ENCODE peak calls at places on chromosomes 6 and 20, in five cellular contexts. S, D, L, E and H are unnamed samples.

GRCh38 chr6:18488004-18488403 is 100.9 kb downstream of the RNF144B start:
- DNase-seq in S (no peak), D (no peak), L (no peak), E (no peak), H (no peak)

GRCh38 chr20:63216041-63216848 is at the start of gene YTHDF1:
- DNase-seq in S (peak; percentile 98), D (peak; percentile 97), L (peak; percentile 98), E (peak; percentile 97), H (peak; percentile 92)

GRCh38 chr20:9147553-9148024 is 78.7 kb downstream of the PLCB4 start:
- DNase-seq in S (no peak), D (no peak), L (no peak), E (no peak), H (no peak)

GRCh38 chr20:6160736-6161135 is 37.9 kb upstream of the FERMT1 start:
- DNase-seq in S (no peak), D (no peak), L (no peak), E (no peak), H (no peak)

GRCh38 chr20:37226889-37227288 is 34.7 kb downstream of the GHRH start:
- DNase-seq in S (peak; percentile 77), D (peak; percentile 7), L (peak; percentile 45), E (no peak), H (no peak)

GRCh38 chr6:105015482-105015881 is 58.6 kb downstream of the LIN28B start:
- DNase-seq in S (no peak), D (no peak), L (no peak), E (peak; percentile 65), H (no peak)

GRCh38 chr20:46229478-46229877 is 78.8 kb downstream of the CDH22 start:
- DNase-seq in S (no peak), D (no peak), L (no peak), E (peak; percentile 39), H (no peak)

GRCh38 chr20:6040958-6041807 is 12.7 kb downstream of the LRRN4 start:
- DNase-seq in S (no peak), D (no peak), L (no peak), E (no peak), H (no peak)

GRCh38 chr6:92369309-92369708 is 1050.0 kb downstream of the EPHA7 start:
- DNase-seq in S (no peak), D (no peak), L (no peak), E (no peak), H (no peak)

GRCh38 chr20:20360464-20360863 is 7.4 kb upstream of the INSM1 start:
- DNase-seq in S (peak; percentile 78), D (peak; percentile 67), L (peak; percentile 54), E (peak; percentile 73), H (no peak)

GRCh38 chr6:39882567-39882953 is 51.7 kb downstream of the MOCS1 start:
- DNase-seq in S (peak; percentile 84), D (no peak), L (peak; percentile 52), E (no peak), H (no peak)

GRCh38 chr6:2376429-2377355 is 131.3 kb upstream of the GMDS start:
- DNase-seq in S (no peak), D (no peak), L (no peak), E (no peak), H (no peak)

GRCh38 chr6:44681782-44682181 is 294.3 kb downstream of the CDC5L start:
- DNase-seq in S (no peak), D (no peak), L (no peak), E (no peak), H (no peak)

GRCh38 chr20:407097-407952 is 774 bp upstream of the RBCK1 start:
- DNase-seq in S (peak; percentile 91), D (peak; percentile 75), L (peak; percentile 88), E (peak; percentile 92), H (peak; percentile 63)

GRCh38 chr6:117309613-117310012 is 44.3 kb downstream of the VGLL2 start:
- DNase-seq in S (no peak), D (no peak), L (no peak), E (no peak), H (no peak)

GRCh38 chr6:73854998-73855718 is 159.2 kb downstream of the CD109 start:
- DNase-seq in S (no peak), D (peak; percentile 38), L (no peak), E (peak; percentile 54), H (no peak)

GRCh38 chr20:13245250-13245723 is 24.2 kb downstream of the ISM1 start:
- DNase-seq in S (no peak), D (no peak), L (no peak), E (no peak), H (no peak)

GRCh38 chr6:84282566-84282965 is 55.1 kb upstream of the CEP162 start:
- DNase-seq in S (no peak), D (no peak), L (no peak), E (peak; percentile 6), H (no peak)

GRCh38 chr6:47016236-47016635 is 25.9 kb downstream of the ADGRF1 start:
- DNase-seq in S (no peak), D (no peak), L (no peak), E (peak; percentile 25), H (no peak)

GRCh38 chr20:38202982-38203293 is 37.9 kb upstream of the TGM2 start:
- DNase-seq in S (peak; percentile 15), D (no peak), L (no peak), E (no peak), H (no peak)

GRCh38 chr6:32566957-32567356 is 22.7 kb downstream of the HLA-DRB1 start:
- DNase-seq in S (no peak), D (no peak), L (no peak), E (peak; percentile 27), H (no peak)

GRCh38 chr6:72553531-72554202 is 68.2 kb upstream of the KCNQ5 start:
- DNase-seq in S (no peak), D (no peak), L (no peak), E (peak; percentile 38), H (no peak)

GRCh38 chr20:41149679-41150131 is 12.4 kb downstream of the PLCG1 start:
- DNase-seq in S (no peak), D (peak; percentile 96), L (no peak), E (peak; percentile 38), H (no peak)
- H3K27ac ChIP-seq in S (peak overlapping the region; percentile 31), D (peak overlapping the region; percentile 76), L (no peak overlapping the region), E (no peak overlapping the region), H (no peak overlapping the region)

GRCh38 chr6:75397806-75398465 is 95.7 kb downstream of the FILIP1 start:
- DNase-seq in S (no peak), D (no peak), L (no peak), E (no peak), H (no peak)
- H3K27ac ChIP-seq in S (no peak overlapping the region), D (no peak overlapping the region), L (no peak overlapping the region), E (no peak overlapping the region), H (no peak overlapping the region)

GRCh38 chr20:1822564-1823420 is 72.4 kb upstream of the SIRPA start:
- DNase-seq in S (no peak), D (no peak), L (no peak), E (no peak), H (no peak)

GRCh38 chr20:1818247-1818840 is 76.9 kb upstream of the SIRPA start:
- DNase-seq in S (no peak), D (no peak), L (no peak), E (no peak), H (no peak)

GRCh38 chr20:1819311-1820136 is 75.7 kb upstream of the SIRPA start:
- DNase-seq in S (peak; percentile 50), D (no peak), L (no peak), E (peak; percentile 40), H (no peak)

GRCh38 chr20:1818895-1819294 is 76.3 kb upstream of the SIRPA start:
- DNase-seq in S (peak; percentile 14), D (no peak), L (no peak), E (no peak), H (no peak)

GRCh38 chr20:1820137-1821074 is 74.8 kb upstream of the SIRPA start:
- DNase-seq in S (peak; percentile 69), D (no peak), L (no peak), E (no peak), H (no peak)
- H3K27ac ChIP-seq in S (no peak overlapping the region), D (peak overlapping the region; percentile 15), L (peak overlapping the region; percentile 69), E (no peak overlapping the region), H (peak overlapping the region; percentile 96)

DNA sequence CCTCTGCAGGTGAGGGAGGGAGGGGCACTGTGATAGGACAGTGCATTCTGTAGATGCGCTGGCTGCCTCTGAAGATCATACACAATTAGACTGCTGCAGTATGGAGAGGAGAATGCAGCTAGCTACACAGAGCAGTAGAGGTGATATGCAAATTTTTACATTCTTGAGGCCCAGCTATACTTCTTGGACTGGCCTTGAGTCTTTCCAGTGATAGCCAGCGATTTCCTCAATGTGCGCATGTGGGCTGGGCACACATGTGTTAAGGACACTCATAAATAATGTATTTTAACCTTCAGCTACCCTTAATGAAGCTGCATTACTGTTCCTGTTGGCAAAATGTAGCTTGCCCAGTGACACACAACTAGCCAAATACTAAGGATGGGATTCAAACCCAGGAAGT is 19.0 kb downstream of the TTPAL start:
- DNase-seq in S (peak; percentile 50), D (no peak), L (no peak), E (no peak), H (no peak)
- H3K27ac ChIP-seq in S (peak overlapping the region; percentile 45), D (no peak overlapping the region), L (no peak overlapping the region), E (no peak overlapping the region), H (no peak overlapping the region)

DNA sequence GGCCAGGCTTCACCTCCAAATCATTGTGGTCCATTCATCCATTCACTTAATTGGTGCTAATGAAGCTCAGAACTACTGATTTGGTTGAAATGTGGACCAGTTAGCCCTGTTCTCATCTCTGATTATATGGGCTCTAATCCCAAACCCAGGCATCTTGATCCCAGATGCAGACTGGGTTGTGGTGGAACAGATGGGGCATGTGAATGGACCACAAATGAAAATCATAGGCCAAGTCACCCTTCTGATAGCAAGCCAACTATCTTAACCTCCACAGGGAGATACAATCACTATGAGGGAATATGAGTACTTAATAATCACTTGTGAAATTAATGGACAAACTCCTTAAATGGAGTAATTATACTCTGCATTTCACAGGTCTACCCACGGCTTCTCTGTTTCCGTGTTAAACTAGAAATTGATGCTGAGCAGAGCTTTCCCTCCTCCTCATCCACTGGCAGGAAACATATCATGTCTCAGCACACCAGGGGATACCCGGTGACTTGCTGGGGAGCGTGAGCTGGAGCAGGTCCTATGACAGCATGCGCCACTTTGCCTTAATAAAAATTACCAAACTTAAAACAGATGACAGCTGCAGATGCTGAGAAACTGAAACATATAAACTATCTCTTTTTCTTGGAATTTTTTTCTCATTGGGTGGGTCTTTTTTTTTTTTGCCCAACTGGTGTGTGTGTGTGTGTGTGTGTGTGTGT is 108.8 kb upstream of the HEY2 start:
- DNase-seq in S (no peak), D (no peak), L (no peak), E (no peak), H (no peak)
- H3K27ac ChIP-seq in S (no peak overlapping the region), D (no peak overlapping the region), L (no peak overlapping the region), E (no peak overlapping the region), H (no peak overlapping the region)

DNA sequence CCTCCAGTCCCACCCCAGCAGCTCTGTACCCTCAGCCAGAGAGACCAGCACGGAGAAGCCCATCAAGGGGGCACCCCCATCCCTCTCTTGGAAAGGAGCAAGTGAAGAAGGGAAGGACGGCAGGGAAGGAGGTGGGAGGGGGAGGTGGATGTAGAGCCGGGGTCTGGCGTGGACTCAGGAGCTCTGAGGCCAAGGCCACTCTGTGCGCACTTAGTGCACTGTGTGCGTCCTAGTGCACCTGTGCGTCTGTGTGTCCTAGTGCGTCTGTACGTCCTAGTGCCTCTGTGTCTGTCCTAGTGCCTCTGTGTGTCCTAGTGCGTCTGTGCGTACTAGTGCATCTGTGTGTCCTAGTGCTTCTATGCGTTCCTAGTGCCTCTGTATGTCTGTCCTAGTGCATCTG is 54.2 kb downstream of the DSTN start:
- DNase-seq in S (no peak), D (no peak), L (no peak), E (no peak), H (no peak)
- H3K27ac ChIP-seq in S (no peak overlapping the region), D (no peak overlapping the region), L (peak overlapping the region; percentile 56), E (no peak overlapping the region), H (no peak overlapping the region)